ENCODE peak calls at places on chromosome 12, in four cellular contexts. One of them, this sample, is unnamed.

GRCh38 chr12:56358836-56359532 is 923 bp downstream of the STAT2 start:
- DNase-seq in heart right ventricle: no peak
- DNase-seq in foreskin fibroblast: peak
- DNase-seq in GM20000: no peak
- DNase-seq in this sample: peak

GRCh38 chr12:123113038-123113437 is 37.9 kb downstream of the PITPNM2 start:
- DNase-seq in heart right ventricle: no peak
- DNase-seq in foreskin fibroblast: no peak
- DNase-seq in GM20000: no peak
- DNase-seq in this sample: no peak

GRCh38 chr12:123000578-123000977 is 20.1 kb downstream of the ARL6IP4 start:
- DNase-seq in heart right ventricle: no peak
- DNase-seq in foreskin fibroblast: no peak
- DNase-seq in GM20000: no peak
- DNase-seq in this sample: no peak

GRCh38 chr12:113254298-113254697 is 33.0 kb downstream of the TPCN1 start:
- DNase-seq in heart right ventricle: no peak
- DNase-seq in foreskin fibroblast: no peak
- DNase-seq in GM20000: no peak
- DNase-seq in this sample: no peak

GRCh38 chr12:64733857-64734256 is 25.3 kb downstream of the GNS start:
- DNase-seq in heart right ventricle: peak
- DNase-seq in foreskin fibroblast: peak
- DNase-seq in GM20000: no peak
- DNase-seq in this sample: peak

GRCh38 chr12:29593001-29593400 is 95.5 kb upstream of the OVCH1 start:
- DNase-seq in heart right ventricle: no peak
- DNase-seq in foreskin fibroblast: no peak
- DNase-seq in GM20000: no peak
- DNase-seq in this sample: no peak

GRCh38 chr12:124077730-124078129 is 104.7 kb downstream of the ZNF664 start:
- DNase-seq in heart right ventricle: no peak
- DNase-seq in foreskin fibroblast: no peak
- DNase-seq in GM20000: no peak
- DNase-seq in this sample: no peak

GRCh38 chr12:23217158-23217557 is 592.2 kb downstream of the ETNK1 start:
- DNase-seq in heart right ventricle: no peak
- DNase-seq in foreskin fibroblast: no peak
- DNase-seq in GM20000: no peak
- DNase-seq in this sample: no peak

GRCh38 chr12:7060353-7060954 is at the start of gene C1S:
- DNase-seq in heart right ventricle: peak
- DNase-seq in foreskin fibroblast: peak
- DNase-seq in GM20000: no peak
- DNase-seq in this sample: peak

GRCh38 chr12:8829128-8829524 is 6.7 kb downstream of the A2ML1 start:
- DNase-seq in heart right ventricle: no peak
- DNase-seq in foreskin fibroblast: no peak
- DNase-seq in GM20000: no peak
- DNase-seq in this sample: no peak

GRCh38 chr12:484096-484495 is 24.4 kb downstream of the B4GALNT3 start:
- DNase-seq in heart right ventricle: no peak
- DNase-seq in foreskin fibroblast: no peak
- DNase-seq in GM20000: no peak
- DNase-seq in this sample: no peak

GRCh38 chr12:62291888-62292760 is 31.9 kb downstream of the USP15 start:
- DNase-seq in heart right ventricle: no peak
- DNase-seq in foreskin fibroblast: peak
- DNase-seq in GM20000: no peak
- DNase-seq in this sample: no peak

GRCh38 chr12:116759783-116760581 is 21.9 kb downstream of the RNFT2 start:
- DNase-seq in heart right ventricle: peak
- DNase-seq in foreskin fibroblast: no peak
- DNase-seq in GM20000: no peak
- DNase-seq in this sample: no peak

GRCh38 chr12:48794870-48795269 is 6.0 kb upstream of the ADCY6 start:
- DNase-seq in heart right ventricle: no peak
- DNase-seq in foreskin fibroblast: no peak
- DNase-seq in GM20000: no peak
- DNase-seq in this sample: peak

GRCh38 chr12:16229676-16230075 is 47.8 kb downstream of the SLC15A5 start:
- DNase-seq in heart right ventricle: no peak
- DNase-seq in foreskin fibroblast: no peak
- DNase-seq in GM20000: no peak
- DNase-seq in this sample: no peak

GRCh38 chr12:107344035-107344808 is 250.9 kb upstream of the CRY1 start:
- DNase-seq in heart right ventricle: no peak
- DNase-seq in foreskin fibroblast: peak
- DNase-seq in GM20000: no peak
- DNase-seq in this sample: no peak

GRCh38 chr12:31227401-31227981 is 98.5 kb downstream of the SINHCAF start:
- DNase-seq in heart right ventricle: no peak
- DNase-seq in foreskin fibroblast: no peak
- DNase-seq in GM20000: no peak
- DNase-seq in this sample: no peak

GRCh38 chr12:51177897-51178296 is 5.0 kb upstream of the TFCP2 start:
- DNase-seq in heart right ventricle: no peak
- DNase-seq in foreskin fibroblast: no peak
- DNase-seq in GM20000: no peak
- DNase-seq in this sample: no peak

GRCh38 chr12:23669691-23670090 is 279.8 kb downstream of the SOX5 start:
- DNase-seq in heart right ventricle: no peak
- DNase-seq in foreskin fibroblast: no peak
- DNase-seq in GM20000: no peak
- DNase-seq in this sample: no peak

GRCh38 chr12:47990351-47991105 is 13.7 kb downstream of the COL2A1 start:
- DNase-seq in heart right ventricle: no peak
- DNase-seq in foreskin fibroblast: no peak
- DNase-seq in GM20000: peak
- DNase-seq in this sample: no peak

GRCh38 chr12:49870501-49871262 is 27.8 kb upstream of the BCDIN3D start:
- DNase-seq in heart right ventricle: no peak
- DNase-seq in foreskin fibroblast: no peak
- DNase-seq in GM20000: no peak
- DNase-seq in this sample: no peak

GRCh38 chr12:27332407-27333310 is at the start of gene BMAL2:
- DNase-seq in heart right ventricle: peak
- DNase-seq in foreskin fibroblast: peak
- DNase-seq in GM20000: peak
- DNase-seq in this sample: no peak

GRCh38 chr12:48901278-48901677 is 24.0 kb downstream of the FKBP11 start:
- DNase-seq in heart right ventricle: no peak
- DNase-seq in foreskin fibroblast: peak
- DNase-seq in GM20000: peak
- DNase-seq in this sample: no peak

GRCh38 chr12:50006266-50006665 is 19.0 kb downstream of the RACGAP1 start:
- DNase-seq in heart right ventricle: no peak
- DNase-seq in foreskin fibroblast: no peak
- DNase-seq in GM20000: no peak
- DNase-seq in this sample: no peak

GRCh38 chr12:65965358-65965757 is 141.1 kb downstream of the HMGA2 start:
- DNase-seq in heart right ventricle: no peak
- DNase-seq in foreskin fibroblast: no peak
- DNase-seq in GM20000: no peak
- DNase-seq in this sample: peak

GRCh38 chr12:132445884-132446471 is 44.0 kb upstream of the FBRSL1 start:
- DNase-seq in heart right ventricle: peak
- DNase-seq in foreskin fibroblast: peak
- DNase-seq in GM20000: peak
- DNase-seq in this sample: no peak

GRCh38 chr12:120914794-120915193 is 10.6 kb upstream of the SPPL3 start:
- DNase-seq in heart right ventricle: no peak
- DNase-seq in foreskin fibroblast: no peak
- DNase-seq in GM20000: no peak
- DNase-seq in this sample: no peak

GRCh38 chr12:18135509-18135908 is 45.5 kb upstream of the RERGL start:
- DNase-seq in heart right ventricle: no peak
- DNase-seq in foreskin fibroblast: no peak
- DNase-seq in GM20000: no peak
- DNase-seq in this sample: no peak

GRCh38 chr12:100755186-100755585 is 39.4 kb upstream of the ANO4 start:
- DNase-seq in heart right ventricle: no peak
- DNase-seq in foreskin fibroblast: no peak
- DNase-seq in GM20000: no peak
- DNase-seq in this sample: no peak

GRCh38 chr12:103301642-103302620 is 193.8 kb downstream of the C12orf42 start:
- DNase-seq in heart right ventricle: no peak
- DNase-seq in foreskin fibroblast: no peak
- DNase-seq in GM20000: no peak
- DNase-seq in this sample: no peak

GRCh38 chr12:122687091-122687490 is 16.1 kb downstream of the HCAR2 start:
- DNase-seq in heart right ventricle: no peak
- DNase-seq in foreskin fibroblast: no peak
- DNase-seq in GM20000: no peak
- DNase-seq in this sample: no peak

GRCh38 chr12:52054838-52055741 is 3.8 kb downstream of the NR4A1 start:
- DNase-seq in heart right ventricle: no peak
- DNase-seq in foreskin fibroblast: no peak
- DNase-seq in GM20000: no peak
- DNase-seq in this sample: no peak

DNA sequence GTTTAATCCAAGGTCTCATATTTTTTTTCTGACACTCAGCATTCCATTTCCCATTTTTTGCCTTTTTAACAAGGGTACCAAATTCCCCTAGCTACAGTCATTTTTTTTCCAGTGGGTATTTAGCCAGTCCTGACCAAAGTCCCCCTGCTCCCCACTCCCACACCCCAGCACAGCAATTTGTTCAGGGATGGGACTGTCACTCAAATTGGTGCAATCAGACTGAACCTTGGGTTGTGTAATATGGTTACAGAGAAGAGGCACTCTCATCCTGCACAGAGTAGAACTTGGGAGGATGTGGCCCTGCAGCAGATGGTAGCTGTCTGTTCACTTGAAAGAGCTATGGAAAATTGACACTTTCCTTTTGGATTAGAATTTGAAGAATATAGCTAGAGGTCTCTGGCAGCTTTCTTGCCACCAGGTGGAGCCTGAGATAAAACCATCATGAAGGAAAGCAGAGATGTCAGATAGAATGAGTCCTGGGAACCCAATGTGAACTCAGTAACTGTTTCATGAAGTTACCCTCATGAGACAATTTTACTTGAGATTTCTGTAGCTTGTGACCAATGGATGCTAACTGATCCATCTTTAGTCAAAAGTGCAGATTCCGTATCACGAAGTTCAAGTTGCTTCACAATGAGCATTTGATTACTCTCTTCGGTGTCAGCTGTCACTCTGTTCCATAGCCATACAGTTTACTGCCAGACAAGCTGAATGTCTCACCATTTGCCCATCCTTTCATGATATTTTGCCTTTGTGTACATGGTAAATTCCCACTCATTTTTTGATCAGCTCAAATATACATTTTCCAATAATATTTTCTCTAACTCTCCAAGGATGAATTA is 394.0 kb upstream of the SYT1 start:
- DNase-seq in heart right ventricle: no peak
- DNase-seq in foreskin fibroblast: peak
- DNase-seq in GM20000: no peak
- DNase-seq in this sample: peak
- TF ChIP-seq CTCF in heart right ventricle: peak
- TF ChIP-seq CTCF in foreskin fibroblast: peak
- TF ChIP-seq CTCF in GM20000: peak
- TF ChIP-seq CTCF in this sample: peak

GRCh38 chr12:19287302-19287701 is 152.0 kb upstream of the AEBP2 start:
- DNase-seq in heart right ventricle: no peak
- DNase-seq in foreskin fibroblast: no peak
- DNase-seq in GM20000: no peak
- DNase-seq in this sample: no peak
- TF ChIP-seq CTCF in heart right ventricle: no peak
- TF ChIP-seq CTCF in foreskin fibroblast: no peak
- TF ChIP-seq CTCF in GM20000: no peak
- TF ChIP-seq CTCF in this sample: no peak

GRCh38 chr12:67562513-67563287 is 85.8 kb upstream of the DYRK2 start:
- DNase-seq in heart right ventricle: no peak
- DNase-seq in foreskin fibroblast: no peak
- DNase-seq in GM20000: no peak
- DNase-seq in this sample: no peak

GRCh38 chr12:67572492-67572891 is 76.1 kb upstream of the DYRK2 start:
- DNase-seq in heart right ventricle: no peak
- DNase-seq in foreskin fibroblast: no peak
- DNase-seq in GM20000: no peak
- DNase-seq in this sample: no peak

GRCh38 chr12:67573456-67573855 is 75.1 kb upstream of the DYRK2 start:
- DNase-seq in heart right ventricle: no peak
- DNase-seq in foreskin fibroblast: no peak
- DNase-seq in GM20000: no peak
- DNase-seq in this sample: no peak

DNA sequence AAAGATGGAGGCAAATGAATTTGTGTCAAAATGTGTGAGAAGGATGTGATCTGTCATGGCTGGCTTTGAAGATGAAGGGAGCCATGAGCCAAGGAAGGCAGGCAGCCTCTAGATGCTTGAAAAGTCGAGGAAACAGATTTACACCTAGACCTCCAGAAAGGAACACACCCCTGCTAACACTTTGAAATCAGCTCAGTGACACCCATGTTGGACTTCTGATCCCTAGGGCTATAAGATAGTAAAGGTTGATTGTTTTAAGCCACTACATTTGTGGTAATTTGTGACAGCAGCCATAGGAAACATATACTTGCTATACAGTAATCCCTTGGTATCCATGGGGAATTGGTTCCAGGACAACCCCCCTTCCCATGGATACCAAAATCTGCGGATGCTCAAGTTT is 80.5 kb upstream of the DYRK2 start:
- DNase-seq in heart right ventricle: no peak
- DNase-seq in foreskin fibroblast: no peak
- DNase-seq in GM20000: no peak
- DNase-seq in this sample: no peak
- TF ChIP-seq CTCF in heart right ventricle: no peak
- TF ChIP-seq CTCF in foreskin fibroblast: no peak
- TF ChIP-seq CTCF in GM20000: no peak
- TF ChIP-seq CTCF in this sample: no peak

DNA sequence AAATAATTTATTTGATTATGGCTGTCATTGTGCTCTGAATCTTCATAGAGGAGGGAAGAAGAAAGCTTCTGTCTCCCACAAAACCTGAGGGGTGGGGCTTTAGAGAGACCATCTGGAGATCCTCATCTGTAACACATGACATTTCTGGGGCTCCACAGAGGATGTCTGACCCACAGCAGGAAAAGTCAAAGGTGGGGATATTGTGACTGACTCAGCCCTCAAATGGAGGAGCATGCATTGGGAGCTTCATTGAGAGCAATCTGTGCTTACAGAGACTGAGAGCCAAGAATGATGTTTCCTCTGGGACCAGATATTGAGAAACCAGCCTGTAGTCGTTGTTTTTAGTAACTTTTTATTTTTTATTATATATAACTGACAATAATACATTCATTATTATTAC is 158.7 kb downstream of the SYT1 start:
- DNase-seq in heart right ventricle: no peak
- DNase-seq in foreskin fibroblast: no peak
- DNase-seq in GM20000: no peak
- DNase-seq in this sample: no peak
- TF ChIP-seq CTCF in heart right ventricle: no peak
- TF ChIP-seq CTCF in foreskin fibroblast: no peak
- TF ChIP-seq CTCF in GM20000: no peak
- TF ChIP-seq CTCF in this sample: no peak

This sample was measured in HFFc6.